ENCODE peak calls at places on chromosome 20, in six cellular contexts. One of them, this sample, is unnamed.

GRCh38 chr20:3751284-3751663 is 16.3 kb downstream of the ADISSP start:
- DNase-seq in BJ: no peak
- DNase-seq in fibroblast of the aortic adventitia: no peak
- DNase-seq in transverse colon: no peak
- DNase-seq in prostate gland: no peak
- DNase-seq in AG10803: no peak
- DNase-seq in this sample: no peak

GRCh38 chr20:707711-708110 is 32.1 kb upstream of the SCRT2 start:
- DNase-seq in BJ: no peak
- DNase-seq in fibroblast of the aortic adventitia: no peak
- DNase-seq in transverse colon: no peak
- DNase-seq in prostate gland: no peak
- DNase-seq in AG10803: no peak
- DNase-seq in this sample: no peak

GRCh38 chr20:31560094-31560899 is 44.8 kb upstream of the ID1 start:
- DNase-seq in BJ: peak; percentile 51
- DNase-seq in fibroblast of the aortic adventitia: peak; percentile 92
- DNase-seq in transverse colon: peak; percentile 76
- DNase-seq in prostate gland: peak; percentile 40
- DNase-seq in AG10803: peak; percentile 92
- DNase-seq in this sample: peak; percentile 61

GRCh38 chr20:54668271-54669053 is 193.1 kb downstream of the DOK5 start:
- DNase-seq in BJ: no peak
- DNase-seq in fibroblast of the aortic adventitia: peak; percentile 34
- DNase-seq in transverse colon: peak; percentile 10
- DNase-seq in prostate gland: no peak
- DNase-seq in AG10803: peak; percentile 8
- DNase-seq in this sample: no peak

GRCh38 chr20:64035066-64035932 is 683 bp upstream of the C20orf204 start:
- DNase-seq in BJ: no peak
- DNase-seq in fibroblast of the aortic adventitia: no peak
- DNase-seq in transverse colon: no peak
- DNase-seq in prostate gland: no peak
- DNase-seq in AG10803: no peak
- DNase-seq in this sample: no peak

GRCh38 chr20:11429889-11430580 is 487.7 kb upstream of the BTBD3 start:
- DNase-seq in BJ: no peak
- DNase-seq in fibroblast of the aortic adventitia: no peak
- DNase-seq in transverse colon: no peak
- DNase-seq in prostate gland: no peak
- DNase-seq in AG10803: no peak
- DNase-seq in this sample: no peak

GRCh38 chr20:18527339-18527738 is 19.6 kb downstream of the SEC23B start:
- DNase-seq in BJ: no peak
- DNase-seq in fibroblast of the aortic adventitia: no peak
- DNase-seq in transverse colon: no peak
- DNase-seq in prostate gland: no peak
- DNase-seq in AG10803: no peak
- DNase-seq in this sample: no peak

GRCh38 chr20:11807070-11807741 is 110.5 kb upstream of the BTBD3 start:
- DNase-seq in BJ: peak; percentile 83
- DNase-seq in fibroblast of the aortic adventitia: peak; percentile 94
- DNase-seq in transverse colon: no peak
- DNase-seq in prostate gland: no peak
- DNase-seq in AG10803: peak; percentile 92
- DNase-seq in this sample: no peak

GRCh38 chr20:17938889-17939619 is 29.5 kb downstream of the SNX5 start:
- DNase-seq in BJ: no peak
- DNase-seq in fibroblast of the aortic adventitia: peak; percentile 69
- DNase-seq in transverse colon: peak; percentile 78
- DNase-seq in prostate gland: peak; percentile 55
- DNase-seq in AG10803: peak; percentile 65
- DNase-seq in this sample: peak; percentile 48

GRCh38 chr20:44810391-44811149 is at the start of gene RIMS4:
- DNase-seq in BJ: no peak
- DNase-seq in fibroblast of the aortic adventitia: no peak
- DNase-seq in transverse colon: no peak
- DNase-seq in prostate gland: no peak
- DNase-seq in AG10803: no peak
- DNase-seq in this sample: no peak

GRCh38 chr20:39049148-39049547 is 87.0 kb downstream of the DHX35 start:
- DNase-seq in BJ: no peak
- DNase-seq in fibroblast of the aortic adventitia: no peak
- DNase-seq in transverse colon: no peak
- DNase-seq in prostate gland: no peak
- DNase-seq in AG10803: no peak
- DNase-seq in this sample: no peak

GRCh38 chr20:51480507-51481270 is 61.8 kb downstream of the NFATC2 start:
- DNase-seq in BJ: no peak
- DNase-seq in fibroblast of the aortic adventitia: no peak
- DNase-seq in transverse colon: no peak
- DNase-seq in prostate gland: no peak
- DNase-seq in AG10803: no peak
- DNase-seq in this sample: no peak

GRCh38 chr20:47576516-47577033 is 74.9 kb downstream of the NCOA3 start:
- DNase-seq in BJ: peak; percentile 58
- DNase-seq in fibroblast of the aortic adventitia: peak; percentile 89
- DNase-seq in transverse colon: peak; percentile 57
- DNase-seq in prostate gland: peak; percentile 46
- DNase-seq in AG10803: peak; percentile 54
- DNase-seq in this sample: no peak

GRCh38 chr20:57615472-57615855 is 4.8 kb downstream of the ZBP1 start:
- DNase-seq in BJ: no peak
- DNase-seq in fibroblast of the aortic adventitia: no peak
- DNase-seq in transverse colon: no peak
- DNase-seq in prostate gland: no peak
- DNase-seq in AG10803: no peak
- DNase-seq in this sample: no peak

GRCh38 chr20:51037499-51038110 is 14.7 kb upstream of the KCNG1 start:
- DNase-seq in BJ: no peak
- DNase-seq in fibroblast of the aortic adventitia: no peak
- DNase-seq in transverse colon: no peak
- DNase-seq in prostate gland: no peak
- DNase-seq in AG10803: no peak
- DNase-seq in this sample: no peak

GRCh38 chr20:37804584-37805566 is 98.1 kb upstream of the VSTM2L start:
- DNase-seq in BJ: no peak
- DNase-seq in fibroblast of the aortic adventitia: peak; percentile 6
- DNase-seq in transverse colon: peak; percentile 52
- DNase-seq in prostate gland: no peak
- DNase-seq in AG10803: no peak
- DNase-seq in this sample: peak; percentile 56

GRCh38 chr20:4873396-4873795 is 127.9 kb downstream of the SLC23A2 start:
- DNase-seq in BJ: no peak
- DNase-seq in fibroblast of the aortic adventitia: no peak
- DNase-seq in transverse colon: no peak
- DNase-seq in prostate gland: no peak
- DNase-seq in AG10803: no peak
- DNase-seq in this sample: no peak

GRCh38 chr20:4871486-4871885 is 129.8 kb downstream of the SLC23A2 start:
- DNase-seq in BJ: no peak
- DNase-seq in fibroblast of the aortic adventitia: no peak
- DNase-seq in transverse colon: no peak
- DNase-seq in prostate gland: no peak
- DNase-seq in AG10803: no peak
- DNase-seq in this sample: no peak

GRCh38 chr20:4876731-4877130 is 124.6 kb downstream of the SLC23A2 start:
- DNase-seq in BJ: no peak
- DNase-seq in fibroblast of the aortic adventitia: no peak
- DNase-seq in transverse colon: no peak
- DNase-seq in prostate gland: no peak
- DNase-seq in AG10803: no peak
- DNase-seq in this sample: no peak

GRCh38 chr20:4876301-4876700 is 125.0 kb downstream of the SLC23A2 start:
- DNase-seq in BJ: no peak
- DNase-seq in fibroblast of the aortic adventitia: no peak
- DNase-seq in transverse colon: no peak
- DNase-seq in prostate gland: no peak
- DNase-seq in AG10803: no peak
- DNase-seq in this sample: no peak

DNA sequence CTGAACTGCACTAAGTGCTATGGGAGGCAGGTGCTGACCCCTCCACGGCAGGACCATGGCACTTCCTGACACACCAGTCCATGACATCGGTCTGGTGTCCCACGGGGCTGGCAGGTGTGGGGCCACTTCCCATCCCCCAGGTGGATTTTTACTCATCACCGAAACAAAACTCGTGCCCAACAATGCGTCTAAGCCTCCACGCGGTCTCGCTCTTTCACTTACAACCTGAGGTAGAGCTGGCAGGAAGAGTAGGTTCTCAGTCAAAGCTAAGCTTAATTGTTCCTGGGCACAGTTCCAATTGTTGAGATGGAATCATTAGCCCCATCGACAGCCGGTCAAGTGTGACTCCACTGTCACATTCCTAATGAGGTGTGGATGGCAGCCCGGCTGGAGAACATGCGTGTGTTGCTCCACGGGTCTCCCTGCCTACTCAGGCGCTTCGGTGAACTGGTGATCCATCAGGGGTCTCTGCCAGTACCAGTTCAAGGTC is 125.7 kb downstream of the SLC23A2 start:
- DNase-seq in BJ: no peak
- DNase-seq in fibroblast of the aortic adventitia: no peak
- DNase-seq in transverse colon: no peak
- DNase-seq in prostate gland: no peak
- DNase-seq in AG10803: no peak
- DNase-seq in this sample: no peak
- TF ChIP-seq CTCF in BJ: no peak
- TF ChIP-seq CTCF in fibroblast of the aortic adventitia: no peak
- TF ChIP-seq CTCF in transverse colon: no peak
- TF ChIP-seq CTCF in prostate gland: no peak
- TF ChIP-seq CTCF in AG10803: no peak
- TF ChIP-seq CTCF in this sample: no peak

GRCh38 chr20:25338112-25339023 is 52.3 kb downstream of the ABHD12 start:
- DNase-seq in BJ: no peak
- DNase-seq in fibroblast of the aortic adventitia: no peak
- DNase-seq in transverse colon: no peak
- DNase-seq in prostate gland: peak; percentile 49
- DNase-seq in AG10803: no peak
- DNase-seq in this sample: no peak

GRCh38 chr20:25341716-25342680 is 48.6 kb downstream of the ABHD12 start:
- DNase-seq in BJ: peak; percentile 27
- DNase-seq in fibroblast of the aortic adventitia: no peak
- DNase-seq in transverse colon: no peak
- DNase-seq in prostate gland: no peak
- DNase-seq in AG10803: peak; percentile 59
- DNase-seq in this sample: no peak

GRCh38 chr20:25340380-25340779 is 50.3 kb downstream of the ABHD12 start:
- DNase-seq in BJ: no peak
- DNase-seq in fibroblast of the aortic adventitia: no peak
- DNase-seq in transverse colon: no peak
- DNase-seq in prostate gland: no peak
- DNase-seq in AG10803: no peak
- DNase-seq in this sample: no peak

GRCh38 chr20:25339608-25340007 is 51.0 kb downstream of the ABHD12 start:
- DNase-seq in BJ: no peak
- DNase-seq in fibroblast of the aortic adventitia: no peak
- DNase-seq in transverse colon: peak; percentile 41
- DNase-seq in prostate gland: peak; percentile 70
- DNase-seq in AG10803: no peak
- DNase-seq in this sample: no peak

DNA sequence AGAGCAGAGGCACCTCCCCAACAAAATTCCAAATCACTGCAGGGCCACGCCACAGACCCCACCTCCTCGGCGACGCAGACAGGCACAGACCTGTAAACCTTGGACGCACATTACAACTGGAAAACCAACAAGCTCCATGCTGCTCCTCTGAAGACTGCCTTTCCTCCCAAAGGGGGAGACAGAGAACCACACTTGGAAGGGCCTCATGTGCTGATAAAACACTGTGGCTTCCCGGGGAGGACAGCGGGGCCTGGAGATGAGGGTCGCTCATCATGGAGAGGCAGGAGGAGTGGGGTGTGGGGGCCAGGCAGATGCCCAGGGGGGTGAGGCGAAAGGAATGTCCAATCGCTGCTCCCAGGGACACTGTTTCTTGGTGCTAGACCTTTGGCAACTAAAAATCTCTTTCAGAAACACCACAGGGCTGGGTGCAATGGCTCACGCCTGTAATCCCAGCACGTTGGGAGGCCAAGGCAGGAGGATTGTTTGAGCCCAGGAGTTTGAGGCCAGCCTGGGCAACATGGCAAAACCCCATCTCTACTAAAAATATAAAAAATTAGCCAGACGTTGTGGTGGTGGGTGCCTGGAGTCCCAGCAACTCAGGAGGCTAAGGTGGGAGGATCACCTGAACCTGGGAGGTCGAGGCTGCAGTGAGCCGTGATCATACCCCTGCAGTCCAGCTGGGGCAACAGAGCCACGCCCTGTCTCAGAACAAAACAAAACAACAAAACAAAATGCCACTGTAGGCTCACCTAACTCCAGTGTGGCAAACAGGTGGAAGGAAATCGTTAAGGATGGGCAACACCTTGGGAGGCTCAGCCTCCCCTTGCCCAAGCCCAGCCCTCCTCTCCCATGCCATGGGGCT is 53.8 kb downstream of the ABHD12 start:
- DNase-seq in BJ: no peak
- DNase-seq in fibroblast of the aortic adventitia: peak; percentile 27
- DNase-seq in transverse colon: no peak
- DNase-seq in prostate gland: peak; percentile 80
- DNase-seq in AG10803: no peak
- DNase-seq in this sample: no peak
- TF ChIP-seq CTCF in BJ: peak; percentile 33
- TF ChIP-seq CTCF in fibroblast of the aortic adventitia: peak; percentile 47
- TF ChIP-seq CTCF in transverse colon: peak; percentile 31
- TF ChIP-seq CTCF in prostate gland: no peak
- TF ChIP-seq CTCF in AG10803: peak; percentile 26
- TF ChIP-seq CTCF in this sample: no peak

GRCh38 chr20:41125530-41126457 is 11.5 kb upstream of the PLCG1 start:
- DNase-seq in BJ: no peak
- DNase-seq in fibroblast of the aortic adventitia: no peak
- DNase-seq in transverse colon: no peak
- DNase-seq in prostate gland: no peak
- DNase-seq in AG10803: no peak
- DNase-seq in this sample: no peak
- TF ChIP-seq CTCF in BJ: no peak
- TF ChIP-seq CTCF in fibroblast of the aortic adventitia: no peak
- TF ChIP-seq CTCF in transverse colon: no peak
- TF ChIP-seq CTCF in prostate gland: no peak
- TF ChIP-seq CTCF in AG10803: no peak
- TF ChIP-seq CTCF in this sample: no peak

GRCh38 chr20:42186337-42186736 is 568.2 kb upstream of the CHD6 start:
- DNase-seq in BJ: no peak
- DNase-seq in fibroblast of the aortic adventitia: no peak
- DNase-seq in transverse colon: no peak
- DNase-seq in prostate gland: no peak
- DNase-seq in AG10803: no peak
- DNase-seq in this sample: no peak

GRCh38 chr20:42193119-42193518 is 574.9 kb upstream of the CHD6 start:
- DNase-seq in BJ: no peak
- DNase-seq in fibroblast of the aortic adventitia: no peak
- DNase-seq in transverse colon: no peak
- DNase-seq in prostate gland: no peak
- DNase-seq in AG10803: no peak
- DNase-seq in this sample: no peak

GRCh38 chr20:42192321-42192720 is 574.1 kb upstream of the CHD6 start:
- DNase-seq in BJ: no peak
- DNase-seq in fibroblast of the aortic adventitia: no peak
- DNase-seq in transverse colon: no peak
- DNase-seq in prostate gland: no peak
- DNase-seq in AG10803: no peak
- DNase-seq in this sample: no peak

GRCh38 chr20:42190084-42190483 is 571.9 kb upstream of the CHD6 start:
- DNase-seq in BJ: no peak
- DNase-seq in fibroblast of the aortic adventitia: no peak
- DNase-seq in transverse colon: no peak
- DNase-seq in prostate gland: no peak
- DNase-seq in AG10803: no peak
- DNase-seq in this sample: no peak

GRCh38 chr20:42191140-42191860 is 573.1 kb upstream of the CHD6 start:
- DNase-seq in BJ: no peak
- DNase-seq in fibroblast of the aortic adventitia: no peak
- DNase-seq in transverse colon: no peak
- DNase-seq in prostate gland: no peak
- DNase-seq in AG10803: no peak
- DNase-seq in this sample: no peak
- TF ChIP-seq CTCF in BJ: no peak
- TF ChIP-seq CTCF in fibroblast of the aortic adventitia: no peak
- TF ChIP-seq CTCF in transverse colon: no peak
- TF ChIP-seq CTCF in prostate gland: no peak
- TF ChIP-seq CTCF in AG10803: no peak
- TF ChIP-seq CTCF in this sample: no peak